ENCODE peak calls at places on chromosome 1, in seven cellular contexts. Z is fibroblast of mammary gland; K is HepG2; W is heart left ventricle; N is upper lobe of right lung; U is CD4-positive, alpha-beta T cell; G is AG09319. V is an unnamed sample.

GRCh38 chr1:243440406-243440805 is 184.6 kb downstream of the SDCCAG8 start:
- DNase-seq in U (no peak), N (no peak), K (no peak), W (no peak), G (no peak), Z (no peak), V (no peak)

GRCh38 chr1:98674075-98674781 is 12.7 kb downstream of the SNX7 start:
- DNase-seq in W (no peak), Z (peak), N (no peak), G (no peak), U (no peak), K (no peak), V (no peak)

GRCh38 chr1:178490967-178491366 is 5.8 kb downstream of the CLEC20A start:
- DNase-seq in W (no peak), Z (no peak), G (no peak), N (no peak), U (no peak), K (no peak), V (no peak)

GRCh38 chr1:57831624-57832023 is 407.8 kb upstream of the DAB1 start:
- DNase-seq in G (no peak), W (no peak), U (no peak), K (peak), Z (peak), N (no peak), V (no peak)

GRCh38 chr1:177227978-177228720 is 57.4 kb downstream of the BRINP2 start:
- DNase-seq in U (no peak), W (no peak), N (no peak), G (no peak), K (no peak), Z (no peak), V (no peak)

GRCh38 chr1:167791281-167792209 is 69.8 kb downstream of the MPZL1 start:
- DNase-seq in W (peak), K (no peak), U (no peak), G (peak), N (no peak), Z (peak), V (no peak)

GRCh38 chr1:77820121-77820520 is 40.7 kb downstream of the MIGA1 start:
- DNase-seq in W (no peak), K (no peak), U (no peak), N (no peak), Z (no peak), G (no peak), V (no peak)

GRCh38 chr1:92916899-92917298 is 44.4 kb downstream of the DIPK1A start:
- DNase-seq in G (no peak), U (no peak), N (no peak), K (no peak), W (no peak), Z (peak), V (no peak)

GRCh38 chr1:154304664-154305337 is 16.1 kb upstream of the AQP10 start:
- DNase-seq in Z (peak), G (no peak), U (no peak), W (no peak), N (peak), K (peak), V (no peak)

GRCh38 chr1:21655748-21656147 is 13.4 kb downstream of the RAP1GAP start:
- DNase-seq in G (no peak), W (no peak), K (peak), Z (no peak), N (peak), U (no peak), V (no peak)

GRCh38 chr1:204154525-204155255 is 2.8 kb upstream of the ETNK2 start:
- DNase-seq in U (no peak), N (no peak), K (no peak), G (no peak), W (peak), Z (no peak), V (no peak)

GRCh38 chr1:206939841-206940587 is 6.3 kb downstream of the PIGR start:
- DNase-seq in Z (no peak), U (no peak), N (no peak), W (no peak), K (no peak), G (no peak), V (no peak)

GRCh38 chr1:206939131-206939530 is 7.1 kb downstream of the PIGR start:
- DNase-seq in G (no peak), N (no peak), Z (no peak), W (no peak), K (no peak), U (no peak), V (no peak)

GRCh38 chr1:206935491-206936067 is 10.7 kb downstream of the PIGR start:
- DNase-seq in U (no peak), K (peak), N (peak), Z (peak), W (no peak), G (no peak), V (peak)

GRCh38 chr1:206940588-206940936 is 5.7 kb downstream of the PIGR start:
- DNase-seq in W (no peak), Z (no peak), G (no peak), U (no peak), N (no peak), K (no peak), V (no peak)

DNA sequence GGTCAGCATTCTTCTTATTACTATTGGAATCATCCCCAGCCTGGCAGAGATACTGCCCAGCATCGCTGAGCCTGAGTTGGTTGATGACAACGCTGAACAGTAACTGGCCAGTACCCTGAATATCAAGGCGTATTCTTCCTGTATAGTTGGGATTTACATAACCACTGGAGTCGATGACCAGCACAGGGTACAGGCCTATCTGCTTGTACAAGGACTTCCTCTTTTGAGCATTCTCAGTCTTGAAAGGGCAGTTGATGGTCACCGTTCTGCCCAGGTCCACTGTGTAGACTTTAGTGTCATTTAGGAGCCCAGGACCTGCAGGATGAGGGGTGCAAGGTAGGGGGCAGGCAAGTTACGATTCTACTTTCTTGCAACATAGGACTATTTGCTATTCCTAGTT is 8.8 kb downstream of the PIGR start:
- DNase-seq in Z (no peak), N (no peak), U (no peak), W (no peak), K (no peak), G (no peak), V (no peak)
- TF ChIP-seq CTCF in Z (no peak), N (no peak), U (no peak), W (no peak), K (no peak), G (no peak), V (no peak)

GRCh38 chr1:16145030-16145987 is 10.6 kb downstream of the EPHA2 start:
- DNase-seq in W (peak), N (peak), U (no peak), Z (peak), K (peak), G (no peak), V (peak)
- TF ChIP-seq CTCF in W (no peak), N (no peak), U (no peak), Z (no peak), K (no peak), G (no peak), V (no peak)

DNA sequence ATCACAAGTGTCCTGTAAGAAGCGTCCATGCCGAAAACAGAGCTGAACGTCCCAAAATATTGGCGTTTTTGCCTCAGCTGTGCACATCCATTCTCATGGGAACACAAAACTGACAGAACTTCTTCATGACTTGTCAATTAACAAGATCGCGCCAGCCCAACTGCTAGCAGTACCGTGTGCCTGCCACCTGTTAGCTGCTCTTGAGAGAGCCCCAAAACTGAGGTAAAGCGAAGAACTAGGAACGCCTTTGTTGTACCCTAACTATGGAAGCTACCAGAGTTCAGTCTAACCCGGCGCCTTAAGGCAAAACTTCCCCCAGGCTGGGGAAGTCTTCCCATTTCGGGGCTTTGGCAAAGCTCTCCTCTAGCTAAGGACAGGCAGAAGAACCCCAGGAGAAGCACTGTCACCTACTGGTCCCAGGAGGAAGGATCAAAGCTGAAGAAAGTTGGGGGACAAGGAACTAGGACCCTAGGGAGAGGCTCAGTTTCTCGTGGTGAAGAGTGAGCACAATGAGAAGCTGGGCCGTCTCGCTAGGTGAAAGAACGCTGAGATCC is 719 bp downstream of the EYA3 start:
- DNase-seq in W (no peak), K (peak), U (no peak), G (no peak), Z (peak), N (no peak), V (peak)
- TF ChIP-seq CTCF in W (no peak), K (peak), U (no peak), G (peak), Z (no peak), N (no peak), V (no peak)

DNA sequence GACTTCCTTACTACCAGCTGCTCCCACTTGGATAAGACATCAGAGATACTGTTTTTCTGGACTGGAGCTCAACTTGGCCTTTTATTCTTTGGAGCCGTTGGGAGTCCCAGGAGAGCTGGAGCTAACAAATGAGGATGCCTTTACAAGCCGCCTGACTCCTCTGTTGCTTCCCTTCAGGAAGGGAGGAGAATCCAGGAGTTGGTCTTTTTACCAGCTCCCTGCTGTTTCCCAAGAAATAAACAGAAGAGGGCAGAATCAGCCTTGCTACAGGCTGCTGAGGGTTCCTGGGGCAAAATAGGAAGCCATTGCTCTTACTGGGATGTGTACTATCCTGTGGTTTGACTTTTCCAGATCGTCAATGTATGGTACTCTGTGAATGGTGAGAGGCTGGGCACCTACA is 1.5 kb downstream of the EIF3I start:
- DNase-seq in Z (peak), U (no peak), K (no peak), W (no peak), N (no peak), G (no peak), V (no peak)
- TF ChIP-seq CTCF in Z (peak), U (no peak), K (peak), W (no peak), N (no peak), G (no peak), V (no peak)

V was measured in mesothelial cell of epicardium.